ENCODE peak calls at places on chromosomes 6 and 20, in five cellular contexts. W, S, A, K and Q are unnamed samples.

GRCh38 chr6:159931112-159931511 is 37.8 kb upstream of the IGF2R start:
- DNase-seq in K (no peak), A (no peak), S (no peak), W (no peak), Q (no peak)

GRCh38 chr20:63127700-63128364 is 88.1 kb downstream of the YTHDF1 start:
- DNase-seq in S (no peak), A (no peak), K (no peak), W (no peak), Q (no peak)

GRCh38 chr6:92888316-92888715 is 531.0 kb downstream of the EPHA7 start:
- DNase-seq in K (no peak), S (no peak), A (no peak), W (no peak), Q (no peak)

GRCh38 chr6:153525998-153526397 is 394.9 kb upstream of the RGS17 start:
- DNase-seq in K (no peak), A (no peak), W (no peak), S (no peak), Q (no peak)

GRCh38 chr6:139175389-139175788 is 40.5 kb downstream of the HECA start:
- DNase-seq in K (no peak), S (no peak), A (no peak), W (no peak), Q (peak; percentile 77)

GRCh38 chr20:43658068-43658722 is 8.7 kb upstream of the MYBL2 start:
- DNase-seq in A (no peak), W (peak; percentile 67), S (peak; percentile 32), K (no peak), Q (peak; percentile 50)

GRCh38 chr6:26571592-26572296 is 25.0 kb upstream of the ABT1 start:
- DNase-seq in A (peak; percentile 78), K (no peak), W (peak; percentile 90), S (peak; percentile 90), Q (peak; percentile 86)

GRCh38 chr20:35563834-35564233 is 22.0 kb downstream of the ERGIC3 start:
- DNase-seq in K (no peak), W (no peak), S (no peak), A (peak; percentile 12), Q (no peak)

GRCh38 chr20:44394520-44395182 is 39.2 kb downstream of the HNF4A start:
- DNase-seq in W (no peak), K (no peak), A (peak; percentile 39), S (no peak), Q (no peak)

GRCh38 chr6:156865019-156865629 is 87.9 kb downstream of the ARID1B start:
- DNase-seq in S (no peak), A (no peak), W (no peak), K (no peak), Q (no peak)

GRCh38 chr20:63328026-63328700 is 33.0 kb downstream of the CHRNA4 start:
- DNase-seq in K (no peak), S (no peak), W (no peak), A (no peak), Q (no peak)

GRCh38 chr20:63181226-63181625 is 34.7 kb downstream of the YTHDF1 start:
- DNase-seq in W (no peak), S (no peak), K (no peak), A (no peak), Q (no peak)

GRCh38 chr6:151387581-151387980 is 3.8 kb downstream of the ZBTB2 start:
- DNase-seq in A (no peak), W (no peak), K (no peak), S (peak; percentile 88), Q (peak; percentile 29)

GRCh38 chr6:75882734-75883133 is 133.7 kb downstream of the MYO6 start:
- DNase-seq in S (peak; percentile 59), A (no peak), W (peak; percentile 43), K (no peak), Q (no peak)

GRCh38 chr6:11824986-11825385 is 46.4 kb upstream of the ADTRP start:
- DNase-seq in S (peak; percentile 55), W (no peak), K (no peak), A (no peak), Q (no peak)

GRCh38 chr6:15489563-15489962 is 173.3 kb downstream of the DTNBP1 start:
- DNase-seq in S (no peak), K (no peak), A (no peak), W (no peak), Q (no peak)

GRCh38 chr20:7736336-7736735 is 203.9 kb downstream of the HAO1 start:
- DNase-seq in A (no peak), S (peak; percentile 55), K (no peak), W (no peak), Q (no peak)

GRCh38 chr20:38203337-38204003 is 38.4 kb upstream of the TGM2 start:
- DNase-seq in K (no peak), S (no peak), A (no peak), W (no peak), Q (peak; percentile 71)

GRCh38 chr6:1855890-1856289 is 246.2 kb downstream of the FOXC1 start:
- DNase-seq in S (no peak), A (no peak), K (no peak), W (no peak), Q (no peak)
- H3K4me3 ChIP-seq in S (no peak overlapping the region), A (no peak overlapping the region), K (no peak overlapping the region), W (no peak overlapping the region), Q (no peak overlapping the region)

DNA sequence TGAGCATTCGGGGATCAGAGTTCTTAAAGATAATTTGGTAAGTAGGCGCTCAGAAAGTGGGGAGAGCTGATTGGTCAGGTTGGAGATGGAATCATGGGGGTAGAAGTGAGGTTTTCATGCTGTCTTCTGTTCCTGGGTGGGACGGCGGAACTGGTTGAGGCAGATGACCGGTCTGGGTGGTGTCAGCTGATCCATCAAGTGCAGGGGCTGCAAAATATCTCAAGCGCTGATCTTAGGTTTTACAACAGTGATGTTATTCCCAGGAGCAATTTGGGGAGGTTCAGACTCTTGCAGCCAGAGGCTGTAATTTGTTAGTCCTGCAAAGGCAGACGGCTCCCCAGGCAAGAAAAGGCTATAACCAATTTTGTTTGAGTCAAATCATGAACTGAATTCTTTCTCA is 366.4 kb downstream of the PREX1 start:
- DNase-seq in A (no peak), W (no peak), S (no peak), K (no peak), Q (no peak)
- H2AFZ ChIP-seq in A (no peak overlapping the region), W (no peak overlapping the region), S (no peak overlapping the region), K (no peak overlapping the region), Q (no peak overlapping the region)

GRCh38 chr6:24879351-24879750 is 56.4 kb downstream of the RIPOR2 start:
- DNase-seq in S (no peak), A (no peak), W (no peak), K (no peak), Q (no peak)

GRCh38 chr6:24887520-24887919 is 48.2 kb downstream of the RIPOR2 start:
- DNase-seq in K (no peak), A (no peak), W (no peak), S (no peak), Q (no peak)

GRCh38 chr6:24882295-24882694 is 53.5 kb downstream of the RIPOR2 start:
- DNase-seq in A (no peak), K (no peak), S (no peak), W (peak; percentile 82), Q (no peak)

GRCh38 chr6:24883618-24884017 is 52.1 kb downstream of the RIPOR2 start:
- DNase-seq in S (peak; percentile 82), A (no peak), W (no peak), K (no peak), Q (no peak)

DNA sequence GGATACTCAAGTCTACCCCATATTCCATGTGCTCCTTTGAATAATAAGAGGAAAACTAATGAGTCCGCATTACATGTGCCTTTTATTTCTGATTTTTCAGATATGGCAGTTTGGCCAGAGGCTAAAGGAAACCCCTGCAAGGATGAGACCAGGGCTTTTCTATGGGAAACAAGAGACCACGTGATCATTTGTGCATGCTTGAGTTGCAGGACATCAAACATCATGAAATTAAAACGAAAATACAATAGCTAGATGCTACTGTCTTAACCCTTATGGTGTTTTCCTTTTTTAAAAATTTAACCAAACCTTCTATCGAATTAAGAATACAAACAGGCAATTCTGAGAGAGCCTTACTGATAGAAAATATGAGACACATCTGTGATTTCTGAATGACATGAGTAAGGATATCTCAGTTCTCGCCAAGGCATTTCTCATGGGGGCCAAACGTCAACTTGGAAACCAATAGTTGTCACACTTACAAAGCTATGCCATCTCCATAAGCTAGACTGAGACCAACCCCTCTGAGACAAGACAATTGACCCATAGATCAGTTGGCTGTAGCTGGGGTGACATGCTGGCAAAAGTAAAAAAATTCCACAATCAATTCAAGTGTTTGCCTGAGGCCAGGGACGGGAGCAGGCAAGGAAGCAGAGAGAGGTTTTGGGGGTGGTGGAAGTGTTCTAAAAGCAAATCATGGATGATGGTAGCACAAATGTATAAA is 52.8 kb downstream of the RIPOR2 start:
- DNase-seq in W (no peak), K (no peak), A (no peak), S (no peak), Q (no peak)
- H3K4me3 ChIP-seq in W (no peak overlapping the region), K (no peak overlapping the region), A (no peak overlapping the region), S (no peak overlapping the region), Q (no peak overlapping the region)

GRCh38 chr6:43264599-43264998 is 21.3 kb downstream of the TTBK1 start:
- DNase-seq in A (no peak), W (no peak), K (no peak), S (no peak), Q (no peak)

GRCh38 chr6:43262000-43262779 is 18.9 kb downstream of the TTBK1 start:
- DNase-seq in S (no peak), A (no peak), K (no peak), W (no peak), Q (no peak)

GRCh38 chr6:43265564-43265963 is 22.3 kb downstream of the TTBK1 start:
- DNase-seq in W (no peak), S (no peak), A (no peak), K (no peak), Q (no peak)

GRCh38 chr6:43262780-43263313 is 19.6 kb downstream of the TTBK1 start:
- DNase-seq in W (no peak), A (no peak), K (no peak), S (no peak), Q (no peak)

GRCh38 chr6:43263314-43264178 is 20.3 kb downstream of the TTBK1 start:
- DNase-seq in S (peak; percentile 50), K (peak; percentile 49), A (peak; percentile 80), W (no peak), Q (peak; percentile 93)
- H2AFZ ChIP-seq in S (no peak overlapping the region), K (no peak overlapping the region), A (peak overlapping the region; percentile 67), W (no peak overlapping the region), Q (peak overlapping the region; percentile 90)

DNA sequence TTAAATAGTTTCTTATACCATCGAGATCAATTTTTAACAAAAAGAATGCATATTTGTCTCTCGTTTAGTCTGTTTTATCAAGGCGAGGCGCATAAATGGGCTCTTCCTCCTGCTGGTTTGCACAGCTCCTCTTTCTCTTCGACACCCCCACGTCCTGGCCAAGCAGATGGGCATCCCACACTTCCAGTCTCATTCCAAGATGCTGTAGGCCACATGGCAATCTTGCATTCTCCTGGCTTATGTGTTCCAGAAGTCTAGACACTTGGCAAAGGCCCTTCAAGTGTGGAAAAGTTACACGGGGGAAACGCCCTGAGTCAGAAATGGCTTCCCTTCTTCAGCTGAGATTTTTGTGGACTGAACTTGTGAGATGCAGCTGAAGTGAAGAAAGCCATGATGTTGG is 447.1 kb downstream of the QKI start:
- DNase-seq in A (no peak), K (no peak), W (no peak), S (no peak), Q (no peak)
- H3K4me3 ChIP-seq in A (no peak overlapping the region), K (no peak overlapping the region), W (no peak overlapping the region), S (no peak overlapping the region), Q (no peak overlapping the region)

GRCh38 chr6:96925290-96925687 is 761 bp downstream of the KLHL32 start:
- DNase-seq in S (no peak), A (no peak), K (no peak), W (no peak), Q (no peak)
- H2AFZ ChIP-seq in S (no peak overlapping the region), A (peak overlapping the region; percentile 89), K (peak overlapping the region; percentile 96), W (peak overlapping the region; percentile 93), Q (peak overlapping the region; percentile 98)